ENCODE peak calls at places on chromosomes 4 and X, in five cellular contexts. One of them, this sample, is unnamed.

GRCh38 chr4:8269535-8270417 is at the start of gene HTRA3:
- DNase-seq in MM.1S: no peak
- DNase-seq in fibroblast of lung: peak
- DNase-seq in astrocyte: no peak
- DNase-seq in IMR-90: peak
- DNase-seq in this sample: no peak

GRCh38 chr4:139018971-139019758 is 3.6 kb downstream of the NOCT start:
- DNase-seq in fibroblast of lung: peak
- DNase-seq in IMR-90: peak
- DNase-seq in astrocyte: peak
- DNase-seq in MM.1S: no peak
- DNase-seq in this sample: no peak

GRCh38 chr4:57080781-57081650 is 29.2 kb downstream of the IGFBP7 start:
- DNase-seq in IMR-90: peak
- DNase-seq in astrocyte: peak
- DNase-seq in fibroblast of lung: peak
- DNase-seq in MM.1S: no peak
- DNase-seq in this sample: no peak

GRCh38 chrX:17009856-17010650 is 63.6 kb downstream of the REPS2 start:
- DNase-seq in MM.1S: no peak
- DNase-seq in astrocyte: no peak
- DNase-seq in fibroblast of lung: no peak
- DNase-seq in IMR-90: no peak
- DNase-seq in this sample: no peak

GRCh38 chr4:40409835-40410234 is 74.7 kb downstream of the CHRNA9 start:
- DNase-seq in astrocyte: peak
- DNase-seq in MM.1S: no peak
- DNase-seq in IMR-90: peak
- DNase-seq in fibroblast of lung: peak
- DNase-seq in this sample: peak

GRCh38 chr4:77734928-77735327 is 84.2 kb downstream of the CNOT6L start:
- DNase-seq in IMR-90: peak
- DNase-seq in MM.1S: peak
- DNase-seq in astrocyte: peak
- DNase-seq in fibroblast of lung: peak
- DNase-seq in this sample: peak

GRCh38 chrX:121333942-121334341 is 286.5 kb downstream of the GLUD2 start:
- DNase-seq in MM.1S: peak
- DNase-seq in IMR-90: no peak
- DNase-seq in astrocyte: no peak
- DNase-seq in fibroblast of lung: no peak
- DNase-seq in this sample: peak

GRCh38 chrX:135438734-135439043 is 16.9 kb downstream of the SMIM10L2A start:
- DNase-seq in MM.1S: no peak
- DNase-seq in IMR-90: no peak
- DNase-seq in fibroblast of lung: no peak
- DNase-seq in astrocyte: no peak
- DNase-seq in this sample: no peak

GRCh38 chr4:145299380-145300076 is 119.1 kb upstream of the OTUD4 start:
- DNase-seq in fibroblast of lung: peak
- DNase-seq in MM.1S: peak
- DNase-seq in IMR-90: peak
- DNase-seq in astrocyte: peak
- DNase-seq in this sample: no peak

GRCh38 chr4:47349323-47349722 is 114.2 kb downstream of the COMMD8 start:
- DNase-seq in astrocyte: peak
- DNase-seq in IMR-90: peak
- DNase-seq in fibroblast of lung: peak
- DNase-seq in MM.1S: no peak
- DNase-seq in this sample: no peak

GRCh38 chrX:358651-359143 is 28.0 kb downstream of the PPP2R3B start:
- DNase-seq in MM.1S: no peak
- DNase-seq in astrocyte: no peak
- DNase-seq in IMR-90: no peak
- DNase-seq in fibroblast of lung: no peak
- DNase-seq in this sample: no peak

GRCh38 chrX:318068-318738 is 393 bp downstream of the GTPBP6 start:
- DNase-seq in MM.1S: peak
- DNase-seq in fibroblast of lung: peak
- DNase-seq in astrocyte: peak
- DNase-seq in IMR-90: peak
- DNase-seq in this sample: peak

GRCh38 chr4:85807247-85807915 is 332.4 kb downstream of the ARHGAP24 start:
- DNase-seq in IMR-90: no peak
- DNase-seq in MM.1S: no peak
- DNase-seq in astrocyte: peak
- DNase-seq in fibroblast of lung: peak
- DNase-seq in this sample: no peak

GRCh38 chrX:3403748-3404147 is 57.3 kb upstream of the MXRA5 start:
- DNase-seq in astrocyte: peak
- DNase-seq in IMR-90: no peak
- DNase-seq in fibroblast of lung: peak
- DNase-seq in MM.1S: no peak
- DNase-seq in this sample: no peak

GRCh38 chr4:169351860-169352259 is 81.1 kb upstream of the SH3RF1 start:
- DNase-seq in IMR-90: peak
- DNase-seq in MM.1S: no peak
- DNase-seq in fibroblast of lung: peak
- DNase-seq in astrocyte: peak
- DNase-seq in this sample: no peak

GRCh38 chr4:105106416-105106815 is 40.3 kb upstream of the TET2 start:
- DNase-seq in astrocyte: peak
- DNase-seq in IMR-90: no peak
- DNase-seq in fibroblast of lung: peak
- DNase-seq in MM.1S: no peak
- DNase-seq in this sample: no peak

GRCh38 chr4:7189066-7189465 is 3.3 kb upstream of the SORCS2 start:
- DNase-seq in MM.1S: no peak
- DNase-seq in IMR-90: no peak
- DNase-seq in astrocyte: no peak
- DNase-seq in fibroblast of lung: no peak
- DNase-seq in this sample: no peak

GRCh38 chr4:44462259-44462658 is 13.7 kb upstream of the KCTD8 start:
- DNase-seq in IMR-90: no peak
- DNase-seq in MM.1S: no peak
- DNase-seq in fibroblast of lung: no peak
- DNase-seq in astrocyte: no peak
- DNase-seq in this sample: no peak
- H2AFZ ChIP-seq in IMR-90: no peak
- H2AFZ ChIP-seq in MM.1S: no peak
- H2AFZ ChIP-seq in fibroblast of lung: no peak
- H2AFZ ChIP-seq in astrocyte: no peak
- H2AFZ ChIP-seq in this sample: no peak

DNA sequence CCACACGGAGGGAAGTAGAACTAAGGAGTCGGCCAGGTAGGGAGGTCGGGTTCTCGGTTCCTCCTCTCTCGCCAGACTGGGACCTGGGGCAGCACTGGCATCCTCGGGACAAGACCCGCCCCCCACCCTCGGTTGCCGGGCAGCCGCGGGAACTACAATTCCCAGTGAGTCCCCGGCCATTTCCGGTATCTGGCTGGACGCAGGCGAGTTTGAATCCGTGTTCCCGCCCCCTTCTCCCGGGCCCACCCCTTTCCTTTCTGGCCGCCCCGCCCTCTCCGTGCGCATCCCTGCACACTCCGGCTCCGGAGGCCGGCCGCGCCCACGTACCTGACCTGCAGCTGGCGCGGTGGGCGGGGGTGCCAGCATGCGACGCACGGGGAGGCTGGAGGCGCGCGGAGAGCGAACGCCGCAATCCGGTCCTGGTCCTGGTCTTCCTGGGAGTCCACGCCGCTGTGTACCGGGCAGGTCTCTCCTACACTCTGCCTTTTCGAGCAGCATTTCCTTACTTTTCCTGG is 10.2 kb upstream of the DLG3 start:
- DNase-seq in MM.1S: peak
- DNase-seq in IMR-90: peak
- DNase-seq in fibroblast of lung: peak
- DNase-seq in astrocyte: peak
- DNase-seq in this sample: peak
- H2AFZ ChIP-seq in MM.1S: peak
- H2AFZ ChIP-seq in IMR-90: peak
- H2AFZ ChIP-seq in fibroblast of lung: peak
- H2AFZ ChIP-seq in astrocyte: peak
- H2AFZ ChIP-seq in this sample: peak

GRCh38 chr4:128954941-128955340 is 138.4 kb downstream of the SCLT1 start:
- DNase-seq in IMR-90: no peak
- DNase-seq in MM.1S: no peak
- DNase-seq in fibroblast of lung: no peak
- DNase-seq in astrocyte: no peak
- DNase-seq in this sample: no peak

GRCh38 chr4:128957459-128957858 is 135.9 kb downstream of the SCLT1 start:
- DNase-seq in astrocyte: no peak
- DNase-seq in IMR-90: no peak
- DNase-seq in fibroblast of lung: no peak
- DNase-seq in MM.1S: no peak
- DNase-seq in this sample: no peak

GRCh38 chr4:128951316-128951715 is 141.8 kb downstream of the JADE1 start:
- DNase-seq in fibroblast of lung: peak
- DNase-seq in MM.1S: no peak
- DNase-seq in astrocyte: peak
- DNase-seq in IMR-90: no peak
- DNase-seq in this sample: no peak

GRCh38 chr4:128958194-128958593 is 135.1 kb downstream of the SCLT1 start:
- DNase-seq in MM.1S: no peak
- DNase-seq in IMR-90: peak
- DNase-seq in astrocyte: no peak
- DNase-seq in fibroblast of lung: no peak
- DNase-seq in this sample: no peak

GRCh38 chr4:128955751-128956150 is 137.6 kb downstream of the SCLT1 start:
- DNase-seq in MM.1S: no peak
- DNase-seq in fibroblast of lung: no peak
- DNase-seq in astrocyte: no peak
- DNase-seq in IMR-90: no peak
- DNase-seq in this sample: no peak
- H2AFZ ChIP-seq in MM.1S: no peak
- H2AFZ ChIP-seq in fibroblast of lung: no peak
- H2AFZ ChIP-seq in astrocyte: no peak
- H2AFZ ChIP-seq in IMR-90: no peak
- H2AFZ ChIP-seq in this sample: no peak

GRCh38 chrX:70292788-70293187 is 2.9 kb downstream of the KIF4A start:
- DNase-seq in astrocyte: no peak
- DNase-seq in IMR-90: no peak
- DNase-seq in MM.1S: no peak
- DNase-seq in fibroblast of lung: no peak
- DNase-seq in this sample: no peak
- H2AFZ ChIP-seq in astrocyte: no peak
- H2AFZ ChIP-seq in IMR-90: no peak
- H2AFZ ChIP-seq in MM.1S: no peak
- H2AFZ ChIP-seq in fibroblast of lung: no peak
- H2AFZ ChIP-seq in this sample: no peak

GRCh38 chr4:72352746-72353145 is 216.3 kb downstream of the ADAMTS3 start:
- DNase-seq in MM.1S: no peak
- DNase-seq in fibroblast of lung: no peak
- DNase-seq in astrocyte: no peak
- DNase-seq in IMR-90: no peak
- DNase-seq in this sample: peak

GRCh38 chr4:72360075-72360474 is 208.9 kb downstream of the ADAMTS3 start:
- DNase-seq in astrocyte: no peak
- DNase-seq in fibroblast of lung: no peak
- DNase-seq in IMR-90: no peak
- DNase-seq in MM.1S: no peak
- DNase-seq in this sample: no peak

GRCh38 chr4:72357908-72358307 is 211.1 kb downstream of the ADAMTS3 start:
- DNase-seq in IMR-90: no peak
- DNase-seq in astrocyte: no peak
- DNase-seq in MM.1S: no peak
- DNase-seq in fibroblast of lung: no peak
- DNase-seq in this sample: no peak

DNA sequence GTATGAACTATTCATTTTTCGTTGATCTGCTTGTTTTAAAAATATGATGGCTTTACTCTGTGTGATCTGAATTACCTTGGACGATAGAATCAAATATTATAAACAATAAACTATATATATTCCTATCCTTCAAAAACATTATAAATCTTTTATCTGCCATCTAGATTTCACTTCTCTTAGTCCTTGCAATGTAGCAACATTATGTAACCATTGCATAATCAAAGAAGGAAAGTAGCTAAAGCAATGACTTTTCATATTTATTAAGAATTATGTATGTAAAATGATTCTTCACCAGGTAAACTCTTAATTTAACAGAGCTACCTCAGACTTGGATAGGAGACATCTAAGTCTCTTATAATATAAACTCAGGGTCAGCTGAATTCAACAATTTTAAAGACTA is 210.5 kb downstream of the ADAMTS3 start:
- DNase-seq in MM.1S: no peak
- DNase-seq in fibroblast of lung: no peak
- DNase-seq in astrocyte: no peak
- DNase-seq in IMR-90: no peak
- DNase-seq in this sample: no peak
- H2AFZ ChIP-seq in MM.1S: no peak
- H2AFZ ChIP-seq in fibroblast of lung: no peak
- H2AFZ ChIP-seq in astrocyte: no peak
- H2AFZ ChIP-seq in IMR-90: no peak
- H2AFZ ChIP-seq in this sample: no peak

DNA sequence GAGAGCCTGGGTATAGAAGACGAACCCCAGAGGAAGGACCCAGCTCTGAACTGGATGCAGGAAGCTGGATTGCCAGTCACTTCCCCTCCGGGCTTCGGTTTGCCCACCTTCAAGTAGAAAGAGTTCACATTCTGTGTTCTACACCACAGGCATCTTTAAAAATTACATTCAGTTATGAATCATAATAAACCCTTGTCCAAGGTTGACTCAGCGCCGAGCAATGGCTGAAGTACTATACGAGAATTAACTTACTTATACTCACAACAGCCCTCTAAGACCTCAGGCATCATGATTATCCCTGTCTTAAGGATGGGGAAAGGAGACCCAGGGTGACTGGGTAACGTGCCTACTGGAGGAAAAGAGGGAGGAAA is 72.5 kb downstream of the EVC2 start:
- DNase-seq in IMR-90: peak
- DNase-seq in MM.1S: no peak
- DNase-seq in astrocyte: peak
- DNase-seq in fibroblast of lung: peak
- DNase-seq in this sample: peak
- H2AFZ ChIP-seq in IMR-90: peak
- H2AFZ ChIP-seq in MM.1S: no peak
- H2AFZ ChIP-seq in astrocyte: no peak
- H2AFZ ChIP-seq in fibroblast of lung: no peak
- H2AFZ ChIP-seq in this sample: no peak

DNA sequence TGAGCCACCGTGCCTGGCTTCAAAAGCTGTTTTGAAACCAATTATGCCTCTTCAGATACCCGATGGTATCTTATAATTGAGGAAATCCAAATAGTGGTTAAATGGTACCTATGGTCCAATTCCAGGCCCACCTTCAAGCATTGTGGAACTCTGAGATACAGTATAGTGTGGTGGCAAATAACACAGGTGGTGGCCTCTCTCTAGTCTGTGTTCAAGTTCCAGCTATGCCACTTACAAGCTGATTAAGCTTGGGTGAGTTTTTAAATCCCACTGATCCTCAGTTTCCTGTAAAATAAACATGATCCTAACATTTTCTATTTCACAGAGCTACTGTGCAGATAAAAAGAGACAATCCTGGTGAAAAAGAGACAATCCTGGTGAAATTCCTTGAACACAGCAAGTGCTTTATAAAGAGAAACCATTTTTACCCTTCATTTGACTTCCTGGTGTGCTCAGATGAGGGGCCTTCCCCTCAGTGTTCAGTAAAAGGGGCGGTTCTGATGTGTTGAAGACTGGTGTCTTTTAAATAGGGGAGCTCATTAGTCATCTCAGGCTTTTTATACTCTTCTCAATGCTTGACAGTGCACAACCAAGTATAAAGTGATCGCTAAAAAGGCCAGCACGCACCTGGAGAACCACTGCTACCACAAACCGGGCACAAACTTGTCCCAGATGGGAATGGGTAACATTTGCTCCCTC is 30.8 kb upstream of the CD40LG start:
- DNase-seq in IMR-90: no peak
- DNase-seq in astrocyte: no peak
- DNase-seq in fibroblast of lung: no peak
- DNase-seq in MM.1S: no peak
- DNase-seq in this sample: no peak
- H2AFZ ChIP-seq in IMR-90: no peak
- H2AFZ ChIP-seq in astrocyte: no peak
- H2AFZ ChIP-seq in fibroblast of lung: no peak
- H2AFZ ChIP-seq in MM.1S: no peak
- H2AFZ ChIP-seq in this sample: no peak